ENCODE peak calls at places on chromosomes 3 and 15, in six cellular contexts. D is T-cell, C is Right ventricle myocardium inferior, J is body of pancreas, G is left lung, P is cerebellar cortex. T is an unnamed sample.

GRCh38 chr15:74867562-74868458 is 5.4 kb downstream of the SCAMP2 start:
- DNase-seq in P (no peak), C (no peak), J (no peak), G (no peak), D (no peak), T (peak)

GRCh38 chr3:124315215-124316033 is 323.5 kb upstream of the ROPN1 start:
- DNase-seq in J (no peak), D (no peak), C (no peak), G (no peak), P (peak), T (peak)

GRCh38 chr3:151226088-151226563 is 23.1 kb upstream of the GPR171 start:
- DNase-seq in G (no peak), C (no peak), J (no peak), P (no peak), D (no peak), T (peak)

GRCh38 chr3:117853923-117854322 is 1144.3 kb downstream of the TUSC7 start:
- DNase-seq in J (no peak), D (no peak), P (no peak), G (no peak), C (no peak), T (peak)

GRCh38 chr3:138600341-138600740 is 6.3 kb upstream of the CEP70 start:
- DNase-seq in G (no peak), C (no peak), D (no peak), P (no peak), J (no peak), T (no peak)

GRCh38 chr3:29384640-29385039 is 103.8 kb downstream of the RBMS3 start:
- DNase-seq in G (no peak), D (no peak), P (no peak), C (no peak), J (no peak), T (peak)

GRCh38 chr15:91849749-91850161 is 3.8 kb upstream of the SLCO3A1 start:
- DNase-seq in C (no peak), G (no peak), J (no peak), P (peak), D (no peak), T (peak)

GRCh38 chr15:71325461-71325860 is 210.2 kb downstream of the THSD4 start:
- DNase-seq in C (no peak), P (no peak), J (no peak), D (no peak), G (no peak), T (peak)

GRCh38 chr3:147412917-147413711 is 3.9 kb downstream of the ZIC1 start:
- DNase-seq in D (no peak), G (no peak), J (no peak), C (no peak), P (no peak), T (no peak)

GRCh38 chr15:98067339-98067738 is 106.8 kb downstream of the ARRDC4 start:
- DNase-seq in P (no peak), D (no peak), J (no peak), C (no peak), G (no peak), T (no peak)

GRCh38 chr3:76991165-76991564 is 48.7 kb upstream of the ROBO2 start:
- DNase-seq in C (no peak), J (no peak), G (no peak), P (no peak), D (no peak), T (peak)

GRCh38 chr15:55695432-55695831 is 47.5 kb downstream of the PRTG start:
- DNase-seq in J (no peak), P (no peak), G (no peak), C (no peak), D (no peak), T (no peak)

GRCh38 chr15:99711685-99712084 is 21.6 kb downstream of the LYSMD4 start:
- DNase-seq in G (no peak), J (no peak), C (no peak), P (peak), D (no peak), T (no peak)

T was measured in renal cortical epithelial cell.